ENCODE peak calls at places on chromosomes 6 and 20, in seven cellular contexts. K, F, N, H, V, X and E are unnamed samples. For H3K27me3, the result is how much of the 10 kb centered on the place peaks cover.

GRCh38 chr6:107173779-107174178 is 58.5 kb upstream of the BEND3 start:
- DNase-seq in K (no peak), H (peak), X (no peak), F (no peak), V (no peak), N (peak), E (no peak)

GRCh38 chr6:54535568-54535967 is 227.3 kb downstream of the TINAG start:
- DNase-seq in F (no peak), K (no peak), V (no peak), X (no peak), N (no peak), H (no peak), E (no peak)

GRCh38 chr20:16621435-16622141 is 48.3 kb upstream of the KIF16B start:
- DNase-seq in F (no peak), H (no peak), K (no peak), N (no peak), V (no peak), X (no peak), E (no peak)

GRCh38 chr20:10861086-10861485 is 187.3 kb upstream of the JAG1 start:
- DNase-seq in X (no peak), F (no peak), K (no peak), V (no peak), N (peak), H (peak), E (no peak)

GRCh38 chr6:24140572-24140971 is 14.6 kb downstream of the NRSN1 start:
- DNase-seq in N (no peak), F (peak), X (no peak), H (no peak), V (no peak), K (no peak), E (no peak)

GRCh38 chr6:33949877-33950831 is 146.4 kb upstream of the MLN start:
- DNase-seq in V (no peak), N (no peak), F (no peak), H (no peak), K (no peak), X (no peak), E (no peak)

GRCh38 chr20:42161228-42161829 is 543.2 kb upstream of the CHD6 start:
- DNase-seq in V (no peak), H (no peak), F (no peak), K (no peak), N (no peak), X (no peak), E (no peak)

GRCh38 chr6:89412071-89413005 is at the start of gene RRAGD:
- DNase-seq in K (peak), N (no peak), F (peak), H (no peak), X (no peak), V (peak), E (peak)

GRCh38 chr6:22024973-22025467 is 271.8 kb downstream of the PRL start:
- DNase-seq in F (no peak), V (no peak), X (no peak), N (no peak), H (no peak), K (no peak), E (no peak)

DNA sequence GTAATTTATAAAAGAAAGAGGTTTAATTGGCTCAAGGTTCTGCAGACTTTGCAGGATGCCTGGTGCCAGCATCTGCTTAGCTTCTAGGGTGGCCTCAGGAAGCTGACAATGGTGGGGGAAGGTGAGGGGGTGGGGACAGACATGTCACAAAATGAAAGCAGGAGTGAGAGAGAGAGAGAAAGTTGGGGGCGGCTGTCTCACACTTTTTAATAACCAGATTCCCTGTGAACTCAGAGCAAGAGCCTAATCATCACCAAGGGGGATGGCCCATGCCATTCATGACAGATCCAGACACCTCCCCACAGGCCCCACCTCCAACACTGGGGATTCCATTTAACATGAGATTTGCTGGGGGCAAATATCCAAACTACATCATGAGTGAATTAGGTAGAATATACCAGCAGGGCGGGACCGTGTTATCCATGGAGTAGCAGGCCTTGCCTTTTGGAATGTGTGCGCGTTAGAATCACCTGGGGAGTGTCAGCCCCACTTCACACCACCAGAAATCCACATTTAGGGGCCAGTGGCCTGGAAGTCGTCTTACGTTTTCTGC is 258.8 kb downstream of the CDH4 start:
- DNase-seq in H (no peak), V (no peak), K (no peak), F (no peak), X (no peak), N (no peak), E (no peak)
- H3K27me3 ChIP-seq in H (under half), V (under half), K (under half), F (under half), X (under half), N (under half), E (under half)

GRCh38 chr6:26270121-26270861 is 94.7 kb upstream of the BTN3A2 start:
- DNase-seq in N (no peak), K (peak), H (no peak), V (no peak), X (no peak), F (no peak), E (peak)
- H3K4me3 ChIP-seq in N (peak), K (peak), H (peak), V (peak), X (no peak), F (no peak), E (peak)

DNA sequence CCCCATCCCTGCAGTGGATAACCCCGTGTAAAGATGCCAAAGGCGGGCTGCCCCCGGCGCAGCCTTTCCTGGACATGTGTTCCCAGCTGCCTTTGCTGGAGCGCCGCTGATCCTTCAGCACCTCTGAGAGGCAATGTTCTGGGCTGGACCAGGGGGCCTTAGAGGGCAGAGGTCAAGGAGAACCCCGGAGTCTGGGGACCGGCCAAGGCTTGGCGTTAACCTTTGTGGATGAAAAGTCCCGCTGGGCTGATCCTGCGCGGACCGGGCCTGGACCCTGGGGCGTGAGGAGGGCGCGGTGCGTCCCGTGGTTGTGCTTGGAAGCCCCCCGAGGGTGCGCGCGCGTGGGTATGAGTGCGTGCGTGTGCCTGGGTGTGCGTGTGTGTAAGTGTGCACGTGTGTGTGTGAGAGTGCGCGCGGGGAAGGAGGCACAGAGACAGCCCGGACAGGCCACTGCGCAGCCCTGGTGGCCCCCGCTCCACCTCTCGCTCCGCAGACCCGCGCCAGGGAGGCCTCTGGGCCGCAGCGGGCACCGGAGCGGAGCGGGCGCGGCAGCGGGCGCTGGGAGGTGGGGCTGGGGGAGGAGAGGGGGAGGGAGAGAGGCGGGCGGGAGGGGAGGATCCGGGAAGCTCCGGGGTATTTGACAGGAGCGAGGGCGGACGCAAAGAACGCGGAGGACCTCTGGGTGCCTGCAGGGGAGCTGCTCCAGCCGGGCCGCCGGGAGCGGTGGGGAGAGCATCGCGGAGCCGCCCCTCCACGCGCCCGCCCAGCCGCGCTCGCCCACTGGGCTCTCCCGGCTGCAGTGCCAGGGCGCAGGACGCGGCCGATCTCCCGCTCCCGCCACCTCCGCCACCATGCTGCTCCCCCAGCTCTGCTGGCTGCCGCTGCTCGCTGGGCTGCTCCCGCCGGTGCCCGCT is at the start of gene SMOC2:
- DNase-seq in F (peak), X (no peak), H (no peak), K (peak), N (no peak), V (no peak), E (no peak)
- H3K27me3 ChIP-seq in F (half or more), X (under half), H (under half), K (under half), N (under half), V (under half), E (under half)

GRCh38 chr20:3461191-3461874 is 9.5 kb upstream of the ATRN start:
- DNase-seq in H (peak), F (no peak), X (no peak), N (peak), K (no peak), V (no peak), E (no peak)
- H3K4me3 ChIP-seq in H (no peak), F (no peak), X (no peak), N (no peak), K (no peak), V (no peak), E (no peak)